ENCODE peak calls at places on chromosomes 12 and 14, in eight cellular contexts. D, B, X, K, I, Y, Q and S are unnamed samples.

GRCh38 chr12:58665375-58665774 is 254.9 kb downstream of the LRIG3 start:
- DNase-seq in X (no peak), Y (no peak), D (no peak), K (no peak), B (no peak), I (no peak), Q (no peak), S (no peak)

GRCh38 chr14:87896393-87897380 is 96.3 kb downstream of the GALC start:
- DNase-seq in Y (peak; percentile 37), B (peak; percentile 77), I (no peak), K (no peak), Q (no peak), X (no peak), D (no peak), S (no peak)

GRCh38 chr12:53999596-54000104 is 311 bp upstream of the HOXC9 start:
- DNase-seq in B (no peak), K (no peak), X (peak; percentile 72), I (no peak), Q (no peak), D (no peak), Y (peak; percentile 81), S (peak; percentile 85)

GRCh38 chr12:120703311-120703942 is 6.8 kb upstream of the UNC119B start:
- DNase-seq in I (no peak), D (no peak), K (no peak), X (no peak), Q (no peak), B (no peak), Y (no peak), S (no peak)

GRCh38 chr12:28941248-28941647 is 207.8 kb upstream of the FAR2 start:
- DNase-seq in D (no peak), Q (no peak), Y (peak; percentile 67), B (no peak), I (no peak), X (no peak), K (no peak), S (no peak)

GRCh38 chr12:52389313-52390207 is 4.1 kb upstream of the KRT84 start:
- DNase-seq in B (peak; percentile 33), K (peak; percentile 48), Y (peak; percentile 69), X (no peak), D (peak; percentile 43), Q (no peak), I (no peak), S (no peak)

GRCh38 chr12:39419471-39419870 is 23.4 kb downstream of the KIF21A start:
- DNase-seq in I (no peak), Y (no peak), K (no peak), Q (no peak), B (no peak), D (no peak), X (no peak), S (no peak)

GRCh38 chr12:49296836-49297694 is 2.1 kb downstream of the PRPH start:
- DNase-seq in X (peak; percentile 82), K (peak; percentile 54), D (no peak), Y (peak; percentile 55), Q (peak; percentile 78), I (peak; percentile 25), B (peak; percentile 59), S (no peak)

GRCh38 chr14:59454131-59454530 is 11.0 kb downstream of the GPR135 start:
- DNase-seq in I (no peak), X (no peak), B (no peak), Q (no peak), D (no peak), K (no peak), Y (peak; percentile 85), S (no peak)

GRCh38 chr12:113127791-113128199 is 7.8 kb downstream of the RASAL1 start:
- DNase-seq in X (no peak), D (no peak), Q (peak; percentile 23), K (no peak), B (no peak), I (no peak), Y (no peak), S (no peak)

GRCh38 chr12:15497621-15498285 is 175.4 kb downstream of the PTPRO start:
- DNase-seq in Q (no peak), I (no peak), D (no peak), K (no peak), Y (no peak), X (no peak), B (no peak), S (no peak)

GRCh38 chr12:121737421-121737820 is 24.9 kb downstream of the TMEM120B start:
- DNase-seq in D (no peak), X (no peak), B (no peak), Q (no peak), I (no peak), Y (no peak), K (no peak), S (no peak)

GRCh38 chr12:46661161-46661845 is 164.5 kb downstream of the SLC38A4 start:
- DNase-seq in Q (no peak), D (no peak), K (no peak), Y (peak; percentile 75), B (peak; percentile 75), X (no peak), I (peak; percentile 31), S (no peak)

GRCh38 chr14:77469041-77469440 is 11.1 kb downstream of the AHSA1 start:
- DNase-seq in Y (no peak), D (no peak), X (no peak), K (no peak), B (no peak), I (no peak), Q (no peak), S (no peak)

GRCh38 chr12:94173660-94174265 is 25.4 kb downstream of the PLXNC1 start:
- DNase-seq in I (peak; percentile 3), X (no peak), B (no peak), D (no peak), Q (no peak), Y (no peak), K (no peak), S (no peak)

GRCh38 chr14:55581011-55581806 is 1.2 kb downstream of the KTN1 start:
- DNase-seq in Y (peak; percentile 57), K (peak; percentile 77), D (peak; percentile 54), I (peak; percentile 54), X (peak; percentile 88), Q (peak; percentile 82), B (peak; percentile 64), S (peak; percentile 40)

GRCh38 chr12:132491349-132491663 is 1.4 kb downstream of the FBRSL1 start:
- DNase-seq in X (peak; percentile 60), K (no peak), D (no peak), I (no peak), Y (no peak), B (no peak), Q (peak; percentile 75), S (no peak)

GRCh38 chr14:94374749-94375148 is 13.7 kb downstream of the SERPINA1 start:
- DNase-seq in B (no peak), D (no peak), Q (no peak), K (peak; percentile 19), I (no peak), Y (no peak), X (no peak), S (no peak)

GRCh38 chr14:70027785-70028428 is 148.7 kb downstream of the SMOC1 start:
- DNase-seq in D (peak; percentile 75), I (peak; percentile 19), B (peak; percentile 83), Y (no peak), K (peak; percentile 76), Q (peak; percentile 90), X (peak; percentile 95), S (peak; percentile 88)

GRCh38 chr12:123085730-123086487 is 65.0 kb downstream of the PITPNM2 start:
- DNase-seq in B (no peak), Y (peak; percentile 94), K (no peak), I (no peak), X (no peak), Q (no peak), D (peak; percentile 59), S (peak; percentile 84)

GRCh38 chr12:54749191-54749818 is 101.1 kb upstream of the DCD start:
- DNase-seq in I (peak; percentile 36), D (no peak), Y (peak; percentile 28), B (peak; percentile 68), X (no peak), Q (no peak), K (no peak), S (no peak)

GRCh38 chr12:58177366-58177765 is 236.0 kb downstream of the ATP23 start:
- DNase-seq in I (no peak), Q (no peak), D (no peak), K (no peak), X (no peak), Y (no peak), B (no peak), S (no peak)

GRCh38 chr12:6567112-6567680 is 895 bp downstream of the NOP2 start:
- DNase-seq in B (no peak), I (no peak), D (no peak), Y (no peak), Q (no peak), K (no peak), X (no peak), S (no peak)

GRCh38 chr14:93832665-93833064 is 44.4 kb upstream of the PRIMA1 start:
- DNase-seq in Q (peak; percentile 92), Y (no peak), I (no peak), X (no peak), B (peak; percentile 50), D (peak; percentile 30), K (peak; percentile 77), S (no peak)

GRCh38 chr14:96051231-96051630 is 12.1 kb downstream of the C14orf132 start:
- DNase-seq in B (no peak), X (no peak), I (no peak), Q (no peak), D (no peak), Y (no peak), K (no peak), S (no peak)

DNA sequence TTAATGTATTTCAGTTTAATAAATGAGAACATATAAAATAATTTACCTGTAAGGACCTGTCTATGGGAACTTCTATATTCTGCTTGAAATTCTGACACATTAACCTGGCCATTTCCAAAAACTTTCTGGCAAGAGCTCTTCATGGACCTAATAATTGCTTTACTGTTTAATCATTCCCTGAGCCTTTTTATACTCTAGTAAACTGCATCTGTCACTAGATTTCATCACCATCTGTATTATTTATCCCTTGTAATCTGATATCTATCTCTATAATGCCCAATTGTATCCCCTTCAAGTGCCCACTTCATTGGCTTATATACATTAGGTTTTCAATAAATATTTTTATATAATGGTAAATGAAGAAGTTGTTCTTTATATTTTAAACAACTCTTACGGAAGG is 327.8 kb downstream of the RAD51B start:
- DNase-seq in D (no peak), X (no peak), B (no peak), Q (no peak), I (no peak), K (no peak), Y (peak; percentile 41), S (no peak)
- H3K4me1 ChIP-seq in D (peaks cover 7% of the 10 kb centered on the region), X (peaks cover 31% of the 10 kb centered on the region), B (peaks cover 39% of the 10 kb centered on the region), Q (peaks cover 43% of the 10 kb centered on the region), I (no peaks in the 10 kb centered on the region), K (peaks cover 48% of the 10 kb centered on the region), Y (peaks cover 57% of the 10 kb centered on the region), S (peaks cover 51% of the 10 kb centered on the region)

GRCh38 chr14:68269136-68269535 is 449.6 kb downstream of the RAD51B start:
- DNase-seq in D (no peak), Q (no peak), I (no peak), Y (no peak), X (no peak), K (no peak), B (no peak), S (no peak)
- H3K27ac ChIP-seq in D (peak overlapping the region; percentile 26), Q (no peak overlapping the region), I (no peak overlapping the region), Y (no peak overlapping the region), X (peak overlapping the region; percentile 64), K (peak overlapping the region; percentile 74), B (peak overlapping the region; percentile 31), S (no peak overlapping the region)

GRCh38 chr12:66288121-66288520 is 14.2 kb upstream of the HELB start:
- DNase-seq in K (no peak), D (no peak), B (no peak), Q (no peak), Y (no peak), X (no peak), I (peak; percentile 86), S (no peak)
- H3K4me3 ChIP-seq in K (no peak overlapping the region), D (no peak overlapping the region), B (no peak overlapping the region), Q (no peak overlapping the region), Y (no peak overlapping the region), X (no peak overlapping the region), I (no peak overlapping the region), S (no peak overlapping the region)

GRCh38 chr12:97757431-97758091 is 295.0 kb downstream of the RMST start:
- DNase-seq in D (no peak), B (no peak), Y (no peak), K (no peak), I (no peak), X (no peak), Q (no peak), S (no peak)
- H3K4me1 ChIP-seq in D (no peaks in the 10 kb centered on the region), B (peaks cover 10% of the 10 kb centered on the region), Y (peaks cover 3% of the 10 kb centered on the region), K (no peaks in the 10 kb centered on the region), I (no peaks in the 10 kb centered on the region), X (peaks cover 3% of the 10 kb centered on the region), Q (no peaks in the 10 kb centered on the region), S (no peaks in the 10 kb centered on the region)